ENCODE peak calls at places on chromosomes 3 and 15, in five cellular contexts. E is body of pancreas; A is stimulated activated CD4-positive, alpha-beta T cell treated with anti-CD3 and anti-CD28 coated beads, TNF-alpha, amount 100 ng/mL, for 4 hours; F is choroid plexus epithelial cell; R is GM10248. O is an unnamed sample.

GRCh38 chr3:192772495-192772894 is 45.2 kb upstream of the FGF12 start:
- DNase-seq in E (peak), A (no peak), F (peak), R (peak), O (peak)

GRCh38 chr3:181756645-181757044 is 44.9 kb downstream of the SOX2 start:
- DNase-seq in E (no peak), A (no peak), F (no peak), R (no peak), O (no peak)

GRCh38 chr15:25179673-25180511 is 225.1 kb downstream of the SNRPN start:
- DNase-seq in E (peak), A (no peak), F (no peak), R (no peak), O (peak)

GRCh38 chr3:179733797-179734196 is 81.0 kb downstream of the USP13 start:
- DNase-seq in E (no peak), A (no peak), F (no peak), R (no peak), O (no peak)

GRCh38 chr3:68977486-68978167 is 35.9 kb downstream of the EOGT start:
- DNase-seq in E (no peak), A (no peak), F (no peak), R (no peak), O (no peak)

GRCh38 chr3:93973160-93974126 is at the start of gene PROS1:
- DNase-seq in E (peak), A (peak), F (peak), R (peak), O (peak)

GRCh38 chr3:32238816-32239637 is 547 bp downstream of the CMTM8 start:
- DNase-seq in E (peak), A (peak), F (peak), R (peak), O (peak)

GRCh38 chr15:94324117-94324826 is 92.9 kb downstream of the MCTP2 start:
- DNase-seq in E (peak), A (peak), F (peak), R (peak), O (peak)

GRCh38 chr15:29132110-29132420 is 137.6 kb downstream of the NSMCE3 start:
- DNase-seq in E (no peak), A (no peak), F (no peak), R (no peak), O (no peak)